ENCODE peak calls at places on chromosomes 7 and 10, in ten cellular contexts. V, O, C, E, X, K, G, T, B and J are unnamed samples.

GRCh38 chr7:101913876-101914275 is 96.5 kb downstream of the CUX1 start:
- DNase-seq in B (no peak), E (no peak), K (no peak), G (no peak), X (no peak), C (no peak), V (no peak), O (peak; percentile 68), T (no peak), J (no peak)

GRCh38 chr7:2726316-2727018 is 38.5 kb downstream of the AMZ1 start:
- DNase-seq in V (no peak), G (no peak), B (no peak), C (no peak), X (no peak), O (no peak), T (no peak), K (no peak), E (no peak), J (no peak)

GRCh38 chr7:101545441-101546190 is 83.5 kb downstream of the MYL10 start:
- DNase-seq in V (no peak), X (no peak), T (no peak), C (no peak), B (no peak), E (no peak), G (no peak), O (no peak), K (no peak), J (no peak)

GRCh38 chr10:11245510-11245909 is 227.8 kb downstream of the CELF2 start:
- DNase-seq in X (no peak), B (no peak), V (no peak), G (no peak), E (no peak), T (no peak), C (no peak), K (peak; percentile 4), O (no peak), J (no peak)

GRCh38 chr7:57181281-57181680 is 49.0 kb upstream of the ZNF479 start:
- DNase-seq in C (no peak), G (no peak), O (no peak), E (no peak), K (no peak), X (no peak), T (no peak), B (no peak), V (no peak), J (no peak)

GRCh38 chr10:21405981-21406380 is 119.5 kb downstream of the SKIDA1 start:
- DNase-seq in G (no peak), X (no peak), O (no peak), V (no peak), E (no peak), C (no peak), T (no peak), B (no peak), K (no peak), J (no peak)

GRCh38 chr10:132274581-132274980 is 33.2 kb downstream of the STK32C start:
- DNase-seq in V (no peak), X (no peak), E (no peak), G (peak; percentile 39), K (no peak), B (no peak), O (no peak), T (no peak), C (peak; percentile 60), J (no peak)

GRCh38 chr7:95684037-95684436 is 87.7 kb upstream of the PDK4 start:
- DNase-seq in T (no peak), G (peak; percentile 74), C (no peak), V (no peak), E (no peak), O (peak; percentile 57), B (peak; percentile 6), X (no peak), K (no peak), J (peak; percentile 66)

GRCh38 chr10:63064706-63065105 is 68.4 kb upstream of the NRBF2 start:
- DNase-seq in C (no peak), T (no peak), K (no peak), O (no peak), V (no peak), X (no peak), B (no peak), G (no peak), E (no peak), J (peak; percentile 2)

GRCh38 chr7:24442170-24442777 is 131.0 kb upstream of the PALS2 start:
- DNase-seq in V (no peak), B (no peak), X (no peak), G (peak; percentile 2), O (no peak), E (no peak), K (no peak), T (no peak), C (peak; percentile 4), J (no peak)

GRCh38 chr7:43558071-43558470 is 24.8 kb upstream of the STK17A start:
- DNase-seq in K (peak; percentile 45), V (no peak), C (no peak), X (no peak), G (no peak), T (no peak), E (no peak), B (no peak), O (no peak), J (no peak)

GRCh38 chr10:42523098-42523497 is 115.3 kb downstream of the ZNF33B start:
- DNase-seq in B (no peak), T (no peak), K (no peak), O (no peak), X (no peak), G (no peak), V (no peak), C (no peak), E (no peak), J (no peak)

GRCh38 chr7:1961776-1962276 is 270.9 kb downstream of the MAD1L1 start:
- DNase-seq in X (peak; percentile 17), O (no peak), K (peak; percentile 26), E (no peak), C (no peak), B (no peak), V (no peak), T (peak; percentile 49), G (no peak), J (peak; percentile 43)

GRCh38 chr10:63214586-63214985 is 81.5 kb downstream of the NRBF2 start:
- DNase-seq in O (no peak), X (no peak), V (no peak), G (no peak), E (no peak), K (no peak), T (no peak), C (no peak), B (no peak), J (no peak)

GRCh38 chr10:12252882-12253546 is 57.0 kb downstream of the CDC123 start:
- DNase-seq in B (no peak), G (no peak), C (no peak), X (no peak), K (no peak), E (no peak), O (no peak), T (no peak), V (no peak), J (no peak)

GRCh38 chr10:62234284-62234605 is 34.4 kb downstream of the RTKN2 start:
- DNase-seq in T (no peak), B (no peak), O (no peak), K (no peak), G (no peak), V (no peak), E (no peak), X (no peak), C (no peak), J (no peak)

GRCh38 chr10:30422981-30423654 is 10.9 kb upstream of the MAP3K8 start:
- DNase-seq in X (no peak), T (no peak), B (no peak), C (no peak), K (peak; percentile 70), E (no peak), O (no peak), G (no peak), V (no peak), J (peak; percentile 45)

GRCh38 chr10:80136134-80136571 is 3.6 kb downstream of the PLAC9 start:
- DNase-seq in X (no peak), B (no peak), T (no peak), E (peak; percentile 93), O (no peak), C (no peak), V (no peak), G (no peak), K (no peak), J (no peak)

GRCh38 chr7:148615085-148615750 is 24.7 kb downstream of the C7orf33 start:
- DNase-seq in B (no peak), C (no peak), O (no peak), G (no peak), X (no peak), E (no peak), T (no peak), K (no peak), V (no peak), J (no peak)